ENCODE peak calls at places on chromosome 1, in nine cellular contexts. One of them, this sample, is unnamed.

GRCh38 chr1:192122668-192123067 is 35.6 kb upstream of the RGS18 start:
- DNase-seq in WTC11: no peak
- DNase-seq in posterior vena cava: no peak
- DNase-seq in HTR-8/SVneo: no peak
- DNase-seq in sigmoid colon: no peak
- DNase-seq in bronchial epithelial cell: no peak
- DNase-seq in neural crest cell: no peak
- DNase-seq in AG20443: no peak
- DNase-seq in T47D: no peak
- DNase-seq in this sample: no peak

GRCh38 chr1:245054105-245054831 is 100.5 kb upstream of the KIF26B start:
- DNase-seq in T47D: no peak
- DNase-seq in bronchial epithelial cell: no peak
- DNase-seq in AG20443: no peak
- DNase-seq in HTR-8/SVneo: no peak
- DNase-seq in posterior vena cava: no peak
- DNase-seq in sigmoid colon: no peak
- DNase-seq in neural crest cell: no peak
- DNase-seq in WTC11: no peak
- DNase-seq in this sample: no peak

GRCh38 chr1:170967042-170967910 is 31.9 kb downstream of the MROH9 start:
- DNase-seq in T47D: peak
- DNase-seq in sigmoid colon: no peak
- DNase-seq in posterior vena cava: no peak
- DNase-seq in bronchial epithelial cell: peak
- DNase-seq in HTR-8/SVneo: peak
- DNase-seq in WTC11: no peak
- DNase-seq in neural crest cell: no peak
- DNase-seq in AG20443: peak
- DNase-seq in this sample: peak

GRCh38 chr1:109466440-109467300 is at the start of gene SYPL2:
- DNase-seq in WTC11: peak
- DNase-seq in AG20443: peak
- DNase-seq in bronchial epithelial cell: no peak
- DNase-seq in neural crest cell: peak
- DNase-seq in posterior vena cava: no peak
- DNase-seq in T47D: peak
- DNase-seq in sigmoid colon: peak
- DNase-seq in HTR-8/SVneo: peak
- DNase-seq in this sample: no peak

GRCh38 chr1:86154581-86155060 is 2.0 kb downstream of the COL24A1 start:
- DNase-seq in bronchial epithelial cell: no peak
- DNase-seq in neural crest cell: peak
- DNase-seq in AG20443: peak
- DNase-seq in HTR-8/SVneo: no peak
- DNase-seq in T47D: no peak
- DNase-seq in posterior vena cava: peak
- DNase-seq in WTC11: peak
- DNase-seq in sigmoid colon: peak
- DNase-seq in this sample: no peak

GRCh38 chr1:151822404-151822803 is 9.2 kb downstream of the RORC start:
- DNase-seq in neural crest cell: no peak
- DNase-seq in T47D: no peak
- DNase-seq in bronchial epithelial cell: no peak
- DNase-seq in WTC11: no peak
- DNase-seq in HTR-8/SVneo: no peak
- DNase-seq in AG20443: no peak
- DNase-seq in posterior vena cava: no peak
- DNase-seq in sigmoid colon: no peak
- DNase-seq in this sample: no peak

GRCh38 chr1:146036241-146036989 is 14.9 kb upstream of the HJV start:
- DNase-seq in posterior vena cava: no peak
- DNase-seq in bronchial epithelial cell: peak
- DNase-seq in HTR-8/SVneo: no peak
- DNase-seq in sigmoid colon: no peak
- DNase-seq in T47D: no peak
- DNase-seq in neural crest cell: no peak
- DNase-seq in AG20443: no peak
- DNase-seq in WTC11: no peak
- DNase-seq in this sample: no peak

GRCh38 chr1:47934243-47934805 is 62.9 kb downstream of the TRABD2B start:
- DNase-seq in bronchial epithelial cell: no peak
- DNase-seq in WTC11: no peak
- DNase-seq in neural crest cell: no peak
- DNase-seq in HTR-8/SVneo: no peak
- DNase-seq in posterior vena cava: peak
- DNase-seq in AG20443: peak
- DNase-seq in T47D: no peak
- DNase-seq in sigmoid colon: peak
- DNase-seq in this sample: no peak

GRCh38 chr1:22388666-22389455 is 62.8 kb upstream of the ZBTB40 start:
- DNase-seq in posterior vena cava: no peak
- DNase-seq in WTC11: no peak
- DNase-seq in T47D: peak
- DNase-seq in sigmoid colon: no peak
- DNase-seq in HTR-8/SVneo: peak
- DNase-seq in neural crest cell: no peak
- DNase-seq in AG20443: peak
- DNase-seq in bronchial epithelial cell: peak
- DNase-seq in this sample: no peak

GRCh38 chr1:109446236-109446635 is 20.0 kb upstream of the PSMA5 start:
- DNase-seq in posterior vena cava: no peak
- DNase-seq in T47D: no peak
- DNase-seq in bronchial epithelial cell: no peak
- DNase-seq in WTC11: no peak
- DNase-seq in AG20443: peak
- DNase-seq in neural crest cell: no peak
- DNase-seq in HTR-8/SVneo: no peak
- DNase-seq in sigmoid colon: no peak
- DNase-seq in this sample: no peak

GRCh38 chr1:206982216-206982615 is 12.0 kb upstream of the FCAMR start:
- DNase-seq in WTC11: peak
- DNase-seq in HTR-8/SVneo: peak
- DNase-seq in sigmoid colon: no peak
- DNase-seq in neural crest cell: peak
- DNase-seq in bronchial epithelial cell: no peak
- DNase-seq in T47D: peak
- DNase-seq in posterior vena cava: no peak
- DNase-seq in AG20443: peak
- DNase-seq in this sample: no peak

GRCh38 chr1:41365320-41365633 is 4.0 kb downstream of the FOXO6 start:
- DNase-seq in bronchial epithelial cell: no peak
- DNase-seq in sigmoid colon: no peak
- DNase-seq in HTR-8/SVneo: no peak
- DNase-seq in WTC11: no peak
- DNase-seq in posterior vena cava: no peak
- DNase-seq in T47D: no peak
- DNase-seq in neural crest cell: no peak
- DNase-seq in AG20443: no peak
- DNase-seq in this sample: no peak

GRCh38 chr1:55724551-55725325 is 509.6 kb upstream of the USP24 start:
- DNase-seq in neural crest cell: no peak
- DNase-seq in WTC11: no peak
- DNase-seq in bronchial epithelial cell: peak
- DNase-seq in HTR-8/SVneo: no peak
- DNase-seq in sigmoid colon: no peak
- DNase-seq in AG20443: peak
- DNase-seq in posterior vena cava: no peak
- DNase-seq in T47D: no peak
- DNase-seq in this sample: no peak

GRCh38 chr1:172654535-172654934 is 4.4 kb upstream of the FASLG start:
- DNase-seq in T47D: no peak
- DNase-seq in neural crest cell: no peak
- DNase-seq in WTC11: no peak
- DNase-seq in sigmoid colon: no peak
- DNase-seq in bronchial epithelial cell: peak
- DNase-seq in posterior vena cava: no peak
- DNase-seq in HTR-8/SVneo: peak
- DNase-seq in AG20443: peak
- DNase-seq in this sample: no peak

GRCh38 chr1:86018311-86018923 is 138.2 kb downstream of the COL24A1 start:
- DNase-seq in neural crest cell: peak
- DNase-seq in WTC11: peak
- DNase-seq in AG20443: peak
- DNase-seq in bronchial epithelial cell: peak
- DNase-seq in sigmoid colon: no peak
- DNase-seq in T47D: peak
- DNase-seq in posterior vena cava: no peak
- DNase-seq in HTR-8/SVneo: peak
- DNase-seq in this sample: no peak

GRCh38 chr1:60126733-60127132 is 53.2 kb upstream of the C1orf87 start:
- DNase-seq in posterior vena cava: no peak
- DNase-seq in WTC11: no peak
- DNase-seq in sigmoid colon: no peak
- DNase-seq in HTR-8/SVneo: no peak
- DNase-seq in T47D: peak
- DNase-seq in neural crest cell: no peak
- DNase-seq in bronchial epithelial cell: no peak
- DNase-seq in AG20443: no peak
- DNase-seq in this sample: peak

GRCh38 chr1:59452026-59452425 is 155.1 kb downstream of the FGGY start:
- DNase-seq in bronchial epithelial cell: no peak
- DNase-seq in AG20443: no peak
- DNase-seq in sigmoid colon: no peak
- DNase-seq in posterior vena cava: no peak
- DNase-seq in WTC11: no peak
- DNase-seq in neural crest cell: no peak
- DNase-seq in T47D: no peak
- DNase-seq in HTR-8/SVneo: no peak
- DNase-seq in this sample: no peak

GRCh38 chr1:230340778-230341546 is 85.2 kb downstream of the PGBD5 start:
- DNase-seq in WTC11: no peak
- DNase-seq in T47D: no peak
- DNase-seq in bronchial epithelial cell: no peak
- DNase-seq in neural crest cell: no peak
- DNase-seq in HTR-8/SVneo: no peak
- DNase-seq in sigmoid colon: no peak
- DNase-seq in AG20443: no peak
- DNase-seq in posterior vena cava: no peak
- DNase-seq in this sample: no peak

GRCh38 chr1:235019456-235019855 is 109.2 kb downstream of the TOMM20 start:
- DNase-seq in posterior vena cava: peak
- DNase-seq in bronchial epithelial cell: peak
- DNase-seq in neural crest cell: no peak
- DNase-seq in WTC11: no peak
- DNase-seq in T47D: no peak
- DNase-seq in AG20443: no peak
- DNase-seq in HTR-8/SVneo: no peak
- DNase-seq in sigmoid colon: peak
- DNase-seq in this sample: no peak

GRCh38 chr1:89701746-89702241 is 68.9 kb downstream of the LRRC8C start:
- DNase-seq in neural crest cell: no peak
- DNase-seq in posterior vena cava: no peak
- DNase-seq in HTR-8/SVneo: no peak
- DNase-seq in AG20443: no peak
- DNase-seq in sigmoid colon: no peak
- DNase-seq in bronchial epithelial cell: no peak
- DNase-seq in WTC11: no peak
- DNase-seq in T47D: no peak
- DNase-seq in this sample: peak